ENCODE peak calls at places on chromosome 11, in four cellular contexts. I, W, X and H are unnamed samples.

GRCh38 chr11:75627879-75628668 is 40.8 kb downstream of the MAP6 start:
- DNase-seq in I (no peak), W (no peak), X (no peak), H (no peak)

GRCh38 chr11:47913569-47914244 is 65.6 kb upstream of the NUP160 start:
- DNase-seq in I (no peak), W (no peak), X (no peak), H (no peak)

GRCh38 chr11:101862410-101863233 is 52.2 kb upstream of the CEP126 start:
- DNase-seq in I (no peak), W (peak; percentile 12), X (no peak), H (no peak)

GRCh38 chr11:34427171-34427805 is 11.4 kb upstream of the CAT start:
- DNase-seq in I (no peak), W (no peak), X (peak; percentile 40), H (no peak)

GRCh38 chr11:76219243-76219642 is 12.9 kb upstream of the WNT11 start:
- DNase-seq in I (no peak), W (no peak), X (no peak), H (no peak)

GRCh38 chr11:36010010-36010740 is 66.3 kb downstream of the LDLRAD3 start:
- DNase-seq in I (no peak), W (no peak), X (no peak), H (no peak)

GRCh38 chr11:9219115-9219514 is 46.0 kb downstream of the DENND5A start:
- DNase-seq in I (no peak), W (no peak), X (no peak), H (no peak)

GRCh38 chr11:12808519-12808918 is 134.3 kb downstream of the TEAD1 start:
- DNase-seq in I (no peak), W (no peak), X (no peak), H (no peak)

GRCh38 chr11:75492181-75492820 is 33.4 kb downstream of the GDPD5 start:
- DNase-seq in I (peak; percentile 59), W (no peak), X (no peak), H (no peak)

GRCh38 chr11:119996556-119996955 is 141.4 kb downstream of the TRIM29 start:
- DNase-seq in I (no peak), W (no peak), X (no peak), H (no peak)

GRCh38 chr11:119699227-119699626 is 29.8 kb downstream of the NECTIN1 start:
- DNase-seq in I (no peak), W (no peak), X (peak; percentile 51), H (peak; percentile 88)

GRCh38 chr11:43962383-43962969 is 20.0 kb downstream of the C11orf96 start:
- DNase-seq in I (no peak), W (no peak), X (no peak), H (no peak)

GRCh38 chr11:113447621-113448310 is 27.4 kb downstream of the DRD2 start:
- DNase-seq in I (no peak), W (no peak), X (no peak), H (no peak)

GRCh38 chr11:134667505-134667904 is 255.5 kb upstream of the B3GAT1 start:
- DNase-seq in I (no peak), W (no peak), X (no peak), H (no peak)

GRCh38 chr11:62260261-62260953 is 9.6 kb upstream of the SCGB2A2 start:
- DNase-seq in I (no peak), W (no peak), X (no peak), H (no peak)

GRCh38 chr11:8338138-8338537 is 74.5 kb upstream of the LMO1 start:
- DNase-seq in I (peak; percentile 19), W (no peak), X (no peak), H (peak; percentile 63)

GRCh38 chr11:120539681-120540369 is 28.3 kb downstream of the GRIK4 start:
- DNase-seq in I (no peak), W (no peak), X (no peak), H (no peak)

GRCh38 chr11:117821431-117821830 is 3.1 kb downstream of the FXYD2 start:
- DNase-seq in I (no peak), W (no peak), X (no peak), H (peak; percentile 50)

GRCh38 chr11:23280088-23280487 is 419.8 kb upstream of the CCDC179 start:
- DNase-seq in I (no peak), W (no peak), X (no peak), H (no peak)

GRCh38 chr11:120546312-120547205 is 35.0 kb downstream of the GRIK4 start:
- DNase-seq in I (peak; percentile 26), W (no peak), X (peak; percentile 70), H (no peak)

GRCh38 chr11:130141561-130142341 is 17.8 kb upstream of the ST14 start:
- DNase-seq in I (no peak), W (no peak), X (no peak), H (no peak)

GRCh38 chr11:46322759-46323158 is 24.5 kb upstream of the DGKZ start:
- DNase-seq in I (no peak), W (no peak), X (no peak), H (no peak)

GRCh38 chr11:130189492-130190210 is 30.1 kb downstream of the ST14 start:
- DNase-seq in I (no peak), W (no peak), X (no peak), H (no peak)

GRCh38 chr11:68325894-68326220 is 13.5 kb downstream of the LRP5 start:
- DNase-seq in I (no peak), W (no peak), X (no peak), H (no peak)
- H3K4me1 ChIP-seq in I (peaks cover 75% of the 10 kb centered on the region), W (peaks cover 45% of the 10 kb centered on the region), X (no peaks in the 10 kb centered on the region), H (peaks cover 97% of the 10 kb centered on the region)

DNA sequence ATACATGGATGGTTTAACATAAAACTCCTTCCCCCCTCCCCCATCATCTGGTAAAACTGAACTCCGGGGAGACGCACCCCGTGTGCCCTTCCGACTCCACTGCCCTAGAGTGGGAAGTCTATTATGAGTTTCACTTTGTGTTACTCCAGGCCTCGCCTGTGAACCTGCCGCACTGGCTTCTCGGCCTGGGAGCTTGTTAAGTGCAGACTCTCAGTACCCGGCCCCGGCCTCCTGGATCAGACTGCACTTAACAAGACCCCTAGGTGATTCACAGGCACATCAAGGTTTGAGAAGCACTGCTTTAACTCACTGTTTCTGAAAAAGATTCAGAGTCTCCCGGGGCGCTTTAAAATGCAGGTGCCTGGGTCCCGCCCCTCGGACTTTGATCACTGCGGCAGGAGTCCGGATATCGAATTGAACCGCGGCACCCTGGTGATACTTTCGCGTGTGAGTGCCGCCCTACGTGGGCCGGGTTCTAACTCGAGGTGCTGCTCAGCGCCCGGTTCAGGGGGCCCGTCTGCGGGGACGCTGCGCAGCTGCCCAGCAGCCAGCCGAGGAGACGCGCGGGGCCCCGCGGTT is 3.6 kb downstream of the PTGDR2 start:
- DNase-seq in I (no peak), W (no peak), X (no peak), H (peak; percentile 74)
- H3K4me3 ChIP-seq in I (peak overlapping the region; percentile 18), W (no peak overlapping the region), X (no peak overlapping the region), H (peak overlapping the region; percentile 26)

GRCh38 chr11:20089796-20090653 is 70.2 kb downstream of the DBX1 start:
- DNase-seq in I (no peak), W (no peak), X (no peak), H (no peak)

GRCh38 chr11:20089357-20089756 is 70.9 kb downstream of the DBX1 start:
- DNase-seq in I (no peak), W (no peak), X (no peak), H (no peak)

GRCh38 chr11:20090654-20091374 is 69.5 kb downstream of the DBX1 start:
- DNase-seq in I (no peak), W (no peak), X (no peak), H (no peak)

GRCh38 chr11:20087118-20087521 is 73.2 kb downstream of the DBX1 start:
- DNase-seq in I (no peak), W (no peak), X (no peak), H (no peak)

GRCh38 chr11:20088368-20089260 is 71.7 kb downstream of the DBX1 start:
- DNase-seq in I (no peak), W (no peak), X (no peak), H (no peak)
- H3K36me3 ChIP-seq in I (no peaks in the 10 kb centered on the region), W (peaks cover 79% of the 10 kb centered on the region), X (no peaks in the 10 kb centered on the region), H (peaks cover 24% of the 10 kb centered on the region)

GRCh38 chr11:123694551-123694950 is 40.1 kb upstream of the SCN3B start:
- DNase-seq in I (no peak), W (no peak), X (no peak), H (no peak)
- H3K4me1 ChIP-seq in I (no peaks in the 10 kb centered on the region), W (no peaks in the 10 kb centered on the region), X (no peaks in the 10 kb centered on the region), H (no peaks in the 10 kb centered on the region)

GRCh38 chr11:66409226-66409625 is 11.6 kb upstream of the NPAS4 start:
- DNase-seq in I (no peak), W (no peak), X (no peak), H (no peak)
- H3K4me3 ChIP-seq in I (peak overlapping the region; percentile 6), W (peak overlapping the region; percentile 34), X (peak overlapping the region; percentile 43), H (no peak overlapping the region)

GRCh38 chr11:128505449-128506058 is 81.8 kb downstream of the ETS1 start:
- DNase-seq in I (no peak), W (no peak), X (no peak), H (no peak)
- H3K36me3 ChIP-seq in I (no peaks in the 10 kb centered on the region), W (peaks cover 5% of the 10 kb centered on the region), X (no peaks in the 10 kb centered on the region), H (no peaks in the 10 kb centered on the region)

GRCh38 chr11:128506999-128507591 is 80.3 kb downstream of the ETS1 start:
- DNase-seq in I (no peak), W (no peak), X (peak; percentile 87), H (peak; percentile 69)
- H3K4me1 ChIP-seq in I (peaks cover 72% of the 10 kb centered on the region), W (peaks cover 1% of the 10 kb centered on the region), X (peaks cover 18% of the 10 kb centered on the region), H (no peaks in the 10 kb centered on the region)

DNA sequence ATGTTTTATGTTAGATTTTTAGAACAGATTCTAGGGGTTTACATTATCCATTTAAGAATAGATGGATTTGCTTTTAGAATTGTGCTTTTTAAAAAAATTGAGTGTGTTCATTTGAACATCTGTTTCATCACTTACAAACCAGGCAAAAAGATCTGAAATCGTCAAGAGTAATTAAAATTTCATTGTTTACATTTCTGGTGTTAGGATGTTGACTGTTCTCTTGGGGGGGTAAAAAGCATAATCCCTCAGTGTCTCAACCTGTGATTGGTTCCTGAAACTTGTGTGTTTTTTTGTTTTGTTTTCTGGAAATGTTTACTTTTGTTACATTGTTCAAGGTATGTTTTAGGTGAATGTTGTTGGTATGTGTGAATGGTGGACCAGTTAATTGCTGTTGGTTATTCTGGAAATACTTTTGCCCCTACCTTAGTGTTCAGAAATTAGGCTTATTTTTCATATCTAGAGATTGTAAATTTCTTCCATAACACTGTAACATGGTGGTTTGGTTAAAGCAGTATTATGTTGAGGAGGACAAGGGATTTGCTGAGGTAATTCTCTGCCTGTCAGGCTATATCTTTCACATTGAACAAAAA is 4.8 kb downstream of the PCF11 start:
- DNase-seq in I (no peak), W (no peak), X (no peak), H (no peak)
- H3K4me3 ChIP-seq in I (no peak overlapping the region), W (no peak overlapping the region), X (no peak overlapping the region), H (no peak overlapping the region)

DNA sequence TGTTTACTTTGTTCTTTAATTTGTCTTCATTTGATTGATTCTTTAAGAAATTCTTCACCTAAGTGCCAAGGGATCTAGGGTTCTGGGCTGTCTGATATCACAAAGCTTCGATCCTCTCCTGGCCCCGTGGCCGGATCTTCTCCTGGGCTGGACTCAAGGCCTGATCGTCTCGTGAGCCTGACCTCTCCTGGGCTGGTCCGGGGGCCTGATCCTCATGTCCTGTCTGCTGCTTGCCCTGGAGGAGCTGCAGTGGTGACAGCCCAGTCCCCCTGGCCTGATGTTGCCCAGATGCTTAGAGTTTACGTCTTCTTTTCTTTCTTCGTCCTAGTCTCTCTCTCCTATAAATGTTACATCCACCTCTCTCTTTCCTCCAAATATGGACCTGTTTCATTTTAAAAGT is 3.3 kb downstream of the NADSYN1 start:
- DNase-seq in I (no peak), W (no peak), X (no peak), H (no peak)
- H3K36me3 ChIP-seq in I (no peaks in the 10 kb centered on the region), W (peaks cover 62% of the 10 kb centered on the region), X (no peaks in the 10 kb centered on the region), H (peaks cover 31% of the 10 kb centered on the region)